ENCODE peak calls at places on chromosomes 16 and 17, in ten cellular contexts. S is esophagus squamous epithelium, H is uterus, E is adipocyte, Y is heart left ventricle, W is hepatocyte, C is ascending aorta, V is right cardiac atrium, N is Caco-2, O is PC-3. L is an unnamed sample. For H3K4me1, the result is how much of the 10 kb centered on the place peaks cover.

GRCh38 chr17:29125651-29126050 is 54.5 kb downstream of the MYO18A start:
- DNase-seq in S (no peak), H (no peak), E (no peak), Y (no peak), W (no peak), C (no peak), V (no peak), N (no peak), O (no peak), L (no peak)

GRCh38 chr17:30360396-30360795 is 18.3 kb upstream of the CPD start:
- DNase-seq in S (no peak), H (no peak), E (no peak), Y (no peak), W (no peak), C (no peak), V (no peak), N (no peak), O (no peak), L (no peak)

GRCh38 chr17:13484020-13484419 is 117.7 kb downstream of the HS3ST3A1 start:
- DNase-seq in S (no peak), H (no peak), E (no peak), Y (no peak), W (no peak), C (no peak), V (no peak), N (no peak), O (no peak), L (no peak)

GRCh38 chr16:30893082-30893743 is 664 bp downstream of the BCL7C start:
- DNase-seq in S (no peak), H (no peak), E (no peak), Y (no peak), W (peak), C (peak), V (peak), N (no peak), O (no peak), L (peak)

GRCh38 chr16:57092786-57093301 is 461 bp downstream of the CPNE2 start:
- DNase-seq in S (no peak), H (no peak), E (peak), Y (peak), W (peak), C (peak), V (peak), N (no peak), O (peak), L (peak)

GRCh38 chr16:17970816-17971291 is 365.7 kb downstream of the NPIPA8 start:
- DNase-seq in S (no peak), H (peak), E (no peak), Y (no peak), W (no peak), C (peak), V (no peak), N (no peak), O (no peak), L (no peak)

GRCh38 chr17:74354123-74354522 is 7.5 kb downstream of the BTBD17 start:
- DNase-seq in S (no peak), H (no peak), E (no peak), Y (peak), W (peak), C (no peak), V (peak), N (no peak), O (peak), L (no peak)

GRCh38 chr17:61247438-61247837 is 152.2 kb upstream of the TBX2 start:
- DNase-seq in S (no peak), H (no peak), E (peak), Y (peak), W (no peak), C (no peak), V (no peak), N (no peak), O (no peak), L (peak)

GRCh38 chr17:51128089-51128488 is 7.4 kb upstream of the SPAG9 start:
- DNase-seq in S (no peak), H (no peak), E (no peak), Y (no peak), W (no peak), C (no peak), V (peak), N (no peak), O (no peak), L (no peak)

GRCh38 chr16:53809088-53809951 is 105.4 kb downstream of the FTO start:
- DNase-seq in S (no peak), H (no peak), E (peak), Y (no peak), W (no peak), C (no peak), V (no peak), N (no peak), O (peak), L (no peak)

GRCh38 chr17:76124582-76125390 is 16.3 kb downstream of the FOXJ1 start:
- DNase-seq in S (no peak), H (no peak), E (no peak), Y (no peak), W (peak), C (no peak), V (no peak), N (no peak), O (peak), L (peak)

GRCh38 chr17:34763727-34764665 is 184.6 kb downstream of the TMEM132E start:
- DNase-seq in S (no peak), H (no peak), E (no peak), Y (no peak), W (no peak), C (peak), V (no peak), N (peak), O (peak), L (no peak)

GRCh38 chr16:65037558-65037957 is 84.3 kb downstream of the CDH11 start:
- DNase-seq in S (no peak), H (no peak), E (no peak), Y (no peak), W (no peak), C (no peak), V (no peak), N (no peak), O (no peak), L (no peak)

GRCh38 chr17:50406578-50406977 is 9.3 kb upstream of the LRRC59 start:
- DNase-seq in S (no peak), H (no peak), E (no peak), Y (no peak), W (no peak), C (peak), V (no peak), N (peak), O (no peak), L (no peak)

GRCh38 chr17:72782985-72783701 is 309.3 kb downstream of the SLC39A11 start:
- DNase-seq in S (no peak), H (no peak), E (no peak), Y (no peak), W (peak), C (no peak), V (no peak), N (peak), O (no peak), L (no peak)

GRCh38 chr17:69654981-69655581 is 240.6 kb downstream of the MAP2K6 start:
- DNase-seq in S (no peak), H (no peak), E (peak), Y (no peak), W (peak), C (no peak), V (no peak), N (no peak), O (peak), L (peak)

DNA sequence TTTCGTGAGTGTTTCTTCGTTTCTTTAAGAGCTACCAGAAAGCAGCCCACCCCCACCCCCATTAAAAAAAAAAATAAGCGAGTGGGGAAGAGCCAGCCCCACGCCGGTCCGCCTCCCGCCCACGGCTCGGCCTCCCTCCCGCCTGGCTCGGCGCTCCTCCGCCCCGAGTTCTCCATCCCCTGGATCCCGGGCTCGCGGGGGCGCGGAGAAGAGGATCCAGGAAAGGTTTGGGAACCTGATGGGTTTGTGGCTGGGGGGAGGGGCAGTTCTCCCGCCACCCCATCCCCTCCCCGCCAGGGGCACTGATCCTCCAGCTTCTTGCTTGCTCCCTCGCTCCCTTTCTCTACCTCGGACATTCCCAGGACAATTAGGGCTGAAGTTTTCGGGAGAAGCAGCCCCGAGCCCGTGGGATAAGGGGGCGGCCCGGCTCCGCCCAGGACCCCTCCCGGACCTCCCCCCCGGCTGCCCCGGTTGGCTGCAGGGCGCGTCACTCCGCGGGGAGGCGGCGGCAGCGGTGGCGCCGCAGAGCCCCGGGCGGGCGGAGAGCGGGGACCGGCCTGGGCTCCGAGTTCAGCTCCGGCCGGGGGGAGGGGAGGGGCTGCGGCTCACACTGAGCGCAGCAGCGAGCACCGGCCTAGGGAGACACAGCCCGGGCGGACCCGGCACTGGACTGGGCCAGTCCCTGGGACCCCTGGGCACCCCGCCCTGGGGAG is 1.0 kb upstream of the SALL1 start:
- DNase-seq in S (no peak), H (peak), E (peak), Y (peak), W (peak), C (no peak), V (peak), N (no peak), O (no peak), L (peak)
- H3K4me1 ChIP-seq in S (under half), H (under half), E (under half), Y (under half), W (under half), C (under half), V (under half), N (under half), O (under half), L (under half)

DNA sequence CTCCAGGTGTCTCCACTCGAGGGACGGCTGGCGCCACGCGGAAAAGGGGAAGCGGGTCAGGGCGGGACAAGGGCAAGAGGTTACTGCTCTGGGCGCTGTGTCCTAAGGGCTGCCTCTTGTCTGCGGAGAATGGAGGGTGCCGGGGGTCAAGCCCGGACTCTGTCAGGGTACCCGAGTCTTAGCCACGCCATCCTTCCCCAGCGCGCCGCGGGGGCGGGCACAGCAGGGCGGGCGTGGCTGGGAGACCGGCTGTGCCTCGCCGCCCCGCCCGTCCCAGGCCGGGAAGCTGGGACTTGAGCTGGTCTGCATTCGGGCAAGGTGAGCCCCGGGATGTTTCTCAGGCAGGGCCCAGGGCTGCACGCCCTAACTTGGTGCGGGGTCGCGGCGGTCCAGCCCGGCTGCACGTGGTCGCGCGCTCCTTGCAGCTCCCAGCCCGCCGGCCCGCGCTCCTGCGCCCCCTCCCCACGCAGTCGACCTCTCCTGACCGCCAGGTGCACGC is 6.2 kb upstream of the ACTG1 start:
- DNase-seq in S (no peak), H (peak), E (peak), Y (peak), W (peak), C (no peak), V (peak), N (peak), O (peak), L (no peak)
- H3K4me3 ChIP-seq in S (peak), H (peak), E (peak), Y (peak), W (peak), C (peak), V (peak), N (peak), O (peak), L (no peak)

GRCh38 chr16:20911361-20911760 is 10.8 kb downstream of the LYRM1 start:
- DNase-seq in S (no peak), H (no peak), E (no peak), Y (no peak), W (no peak), C (no peak), V (no peak), N (no peak), O (peak), L (no peak)
- H3K4me1 ChIP-seq in S (under half), H (under half), E (half or more), Y (under half), W (under half), C (half or more), V (under half), N (under half), O (half or more), L (under half)

DNA sequence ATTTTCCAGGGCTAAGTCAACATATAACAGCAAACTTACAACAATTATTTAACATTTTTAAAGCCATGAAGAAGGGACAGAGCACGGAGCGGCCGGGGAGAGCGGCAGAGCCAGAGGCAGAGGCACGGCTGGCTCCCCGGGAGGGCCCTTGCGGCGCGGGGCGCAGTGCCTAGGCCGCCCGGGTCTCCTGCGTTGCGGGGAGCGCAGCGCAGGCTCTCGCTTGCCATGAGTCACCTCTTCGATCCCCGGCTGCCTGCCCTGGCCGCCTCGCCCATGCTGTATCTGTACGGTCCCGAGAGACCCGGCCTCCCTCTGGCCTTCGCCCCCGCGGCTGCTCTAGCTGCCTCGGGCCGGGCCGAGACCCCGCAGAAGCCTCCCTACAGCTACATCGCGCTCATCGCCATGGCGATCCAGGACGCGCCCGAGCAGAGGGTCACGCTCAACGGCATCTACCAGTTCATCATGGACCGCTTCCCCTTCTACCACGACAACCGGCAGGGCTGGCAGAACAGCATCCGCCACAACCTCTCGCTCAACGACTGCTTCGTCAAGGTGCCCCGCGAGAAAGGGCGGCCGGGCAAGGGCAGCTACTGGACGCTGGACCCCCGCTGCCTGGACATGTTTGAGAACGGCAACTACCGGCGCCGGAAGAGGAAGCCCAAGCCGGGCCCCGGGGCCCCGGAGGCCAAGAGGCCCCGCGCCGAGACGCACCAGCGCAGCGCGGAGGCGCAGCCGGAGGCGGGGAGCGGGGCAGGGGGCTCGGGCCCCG is at the start of gene FOXL1:
- DNase-seq in S (no peak), H (no peak), E (no peak), Y (peak), W (peak), C (no peak), V (peak), N (no peak), O (no peak), L (peak)
- H3K4me3 ChIP-seq in S (no peak), H (no peak), E (peak), Y (peak), W (peak), C (peak), V (peak), N (no peak), O (peak), L (peak)

GRCh38 chr17:36933174-36934143 is 3.8 kb upstream of the LHX1 start:
- DNase-seq in S (no peak), H (no peak), E (no peak), Y (no peak), W (no peak), C (no peak), V (no peak), N (no peak), O (no peak), L (no peak)

GRCh38 chr17:36932383-36933173 is 4.7 kb upstream of the LHX1 start:
- DNase-seq in S (no peak), H (no peak), E (no peak), Y (no peak), W (no peak), C (no peak), V (no peak), N (peak), O (no peak), L (no peak)

GRCh38 chr17:36930501-36930900 is 6.8 kb upstream of the LHX1 start:
- DNase-seq in S (no peak), H (no peak), E (no peak), Y (no peak), W (no peak), C (no peak), V (no peak), N (no peak), O (no peak), L (no peak)

GRCh38 chr17:36931096-36931696 is 6.1 kb upstream of the LHX1 start:
- DNase-seq in S (no peak), H (no peak), E (no peak), Y (no peak), W (no peak), C (no peak), V (no peak), N (peak), O (no peak), L (no peak)

DNA sequence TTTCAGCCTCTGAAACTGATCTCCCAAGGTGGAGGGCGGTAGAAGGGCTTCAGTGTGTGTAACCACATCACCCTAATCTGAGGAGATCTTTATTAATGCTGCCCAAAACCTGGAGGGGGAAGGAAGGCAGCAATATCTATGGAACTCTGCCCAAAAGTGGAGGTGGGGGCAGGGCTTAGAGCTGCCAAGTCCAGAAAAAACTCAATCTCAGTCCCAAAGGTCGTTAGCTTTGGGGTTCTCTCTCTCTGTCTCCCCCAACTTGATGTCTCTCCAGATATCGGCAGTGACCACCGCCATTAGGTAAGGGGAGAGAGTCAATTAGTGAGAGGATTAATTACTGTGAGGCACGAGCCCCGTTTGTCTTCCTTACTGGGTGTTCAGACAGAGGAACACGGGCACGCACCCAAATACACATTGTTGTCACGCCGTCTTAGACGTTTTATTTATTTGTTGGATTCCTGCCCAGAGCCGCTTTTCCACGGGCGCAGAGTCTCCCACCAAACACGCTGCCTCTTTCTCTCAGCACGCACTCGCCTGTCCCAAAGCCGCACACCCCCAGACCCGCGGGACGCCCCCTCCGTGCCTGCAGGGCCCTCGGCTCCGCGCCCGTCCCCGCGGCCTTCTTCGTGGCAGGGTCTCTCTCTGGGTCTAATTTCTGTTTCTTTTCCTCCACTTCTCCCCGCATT is 5.4 kb upstream of the LHX1 start:
- DNase-seq in S (no peak), H (no peak), E (peak), Y (no peak), W (no peak), C (no peak), V (no peak), N (peak), O (no peak), L (no peak)
- H3K4me1 ChIP-seq in S (half or more), H (under half), E (under half), Y (under half), W (under half), C (under half), V (under half), N (under half), O (under half), L (under half)